ENCODE peak calls at places on chromosome 17, in ten cellular contexts. One of them, this sample, is unnamed.

GRCh38 chr17:27945333-27945616 is 52.1 kb upstream of the LYRM9 start:
- DNase-seq in HCT116: no peak
- DNase-seq in neuronal stem cell: no peak
- DNase-seq in Panc1: no peak
- DNase-seq in pancreas: no peak
- DNase-seq in right atrium auricular region: no peak
- DNase-seq in CD4-positive, alpha-beta memory T cell: no peak
- DNase-seq in CD8-positive, alpha-beta T cell: no peak
- DNase-seq in fibroblast of pulmonary artery: no peak
- DNase-seq in bronchial epithelial cell: no peak
- DNase-seq in this sample: no peak

GRCh38 chr17:27878776-27879562 is 14.2 kb downstream of the LYRM9 start:
- DNase-seq in CD4-positive, alpha-beta memory T cell: peak
- DNase-seq in bronchial epithelial cell: no peak
- DNase-seq in right atrium auricular region: no peak
- DNase-seq in CD8-positive, alpha-beta T cell: no peak
- DNase-seq in neuronal stem cell: no peak
- DNase-seq in Panc1: no peak
- DNase-seq in pancreas: no peak
- DNase-seq in fibroblast of pulmonary artery: peak
- DNase-seq in HCT116: no peak
- DNase-seq in this sample: no peak

GRCh38 chr17:76278268-76278908 is 13.2 kb downstream of the UBALD2 start:
- DNase-seq in Panc1: no peak
- DNase-seq in HCT116: no peak
- DNase-seq in bronchial epithelial cell: no peak
- DNase-seq in pancreas: no peak
- DNase-seq in neuronal stem cell: no peak
- DNase-seq in right atrium auricular region: no peak
- DNase-seq in CD8-positive, alpha-beta T cell: no peak
- DNase-seq in fibroblast of pulmonary artery: no peak
- DNase-seq in CD4-positive, alpha-beta memory T cell: no peak
- DNase-seq in this sample: no peak

GRCh38 chr17:42562845-42563509 is 1.0 kb downstream of the COASY start:
- DNase-seq in fibroblast of pulmonary artery: peak
- DNase-seq in pancreas: no peak
- DNase-seq in bronchial epithelial cell: no peak
- DNase-seq in CD8-positive, alpha-beta T cell: no peak
- DNase-seq in CD4-positive, alpha-beta memory T cell: no peak
- DNase-seq in neuronal stem cell: no peak
- DNase-seq in Panc1: no peak
- DNase-seq in HCT116: no peak
- DNase-seq in right atrium auricular region: no peak
- DNase-seq in this sample: no peak

GRCh38 chr17:79942591-79943353 is 92.9 kb downstream of the TBC1D16 start:
- DNase-seq in HCT116: no peak
- DNase-seq in neuronal stem cell: no peak
- DNase-seq in Panc1: no peak
- DNase-seq in fibroblast of pulmonary artery: no peak
- DNase-seq in CD4-positive, alpha-beta memory T cell: no peak
- DNase-seq in right atrium auricular region: no peak
- DNase-seq in pancreas: peak
- DNase-seq in bronchial epithelial cell: no peak
- DNase-seq in CD8-positive, alpha-beta T cell: no peak
- DNase-seq in this sample: no peak

GRCh38 chr17:32445976-32446375 is 1.7 kb downstream of the PSMD11 start:
- DNase-seq in pancreas: no peak
- DNase-seq in CD4-positive, alpha-beta memory T cell: no peak
- DNase-seq in bronchial epithelial cell: peak
- DNase-seq in HCT116: no peak
- DNase-seq in CD8-positive, alpha-beta T cell: no peak
- DNase-seq in Panc1: no peak
- DNase-seq in neuronal stem cell: no peak
- DNase-seq in right atrium auricular region: no peak
- DNase-seq in fibroblast of pulmonary artery: peak
- DNase-seq in this sample: no peak

GRCh38 chr17:74431568-74432483 is at the start of gene GPRC5C:
- DNase-seq in CD4-positive, alpha-beta memory T cell: peak
- DNase-seq in neuronal stem cell: peak
- DNase-seq in fibroblast of pulmonary artery: peak
- DNase-seq in pancreas: peak
- DNase-seq in bronchial epithelial cell: peak
- DNase-seq in CD8-positive, alpha-beta T cell: peak
- DNase-seq in right atrium auricular region: peak
- DNase-seq in HCT116: peak
- DNase-seq in Panc1: no peak
- DNase-seq in this sample: no peak

GRCh38 chr17:76382305-76382802 is 2.1 kb upstream of the SPHK1 start:
- DNase-seq in neuronal stem cell: peak
- DNase-seq in CD4-positive, alpha-beta memory T cell: no peak
- DNase-seq in pancreas: peak
- DNase-seq in HCT116: no peak
- DNase-seq in Panc1: no peak
- DNase-seq in right atrium auricular region: no peak
- DNase-seq in bronchial epithelial cell: peak
- DNase-seq in CD8-positive, alpha-beta T cell: no peak
- DNase-seq in fibroblast of pulmonary artery: no peak
- DNase-seq in this sample: no peak

DNA sequence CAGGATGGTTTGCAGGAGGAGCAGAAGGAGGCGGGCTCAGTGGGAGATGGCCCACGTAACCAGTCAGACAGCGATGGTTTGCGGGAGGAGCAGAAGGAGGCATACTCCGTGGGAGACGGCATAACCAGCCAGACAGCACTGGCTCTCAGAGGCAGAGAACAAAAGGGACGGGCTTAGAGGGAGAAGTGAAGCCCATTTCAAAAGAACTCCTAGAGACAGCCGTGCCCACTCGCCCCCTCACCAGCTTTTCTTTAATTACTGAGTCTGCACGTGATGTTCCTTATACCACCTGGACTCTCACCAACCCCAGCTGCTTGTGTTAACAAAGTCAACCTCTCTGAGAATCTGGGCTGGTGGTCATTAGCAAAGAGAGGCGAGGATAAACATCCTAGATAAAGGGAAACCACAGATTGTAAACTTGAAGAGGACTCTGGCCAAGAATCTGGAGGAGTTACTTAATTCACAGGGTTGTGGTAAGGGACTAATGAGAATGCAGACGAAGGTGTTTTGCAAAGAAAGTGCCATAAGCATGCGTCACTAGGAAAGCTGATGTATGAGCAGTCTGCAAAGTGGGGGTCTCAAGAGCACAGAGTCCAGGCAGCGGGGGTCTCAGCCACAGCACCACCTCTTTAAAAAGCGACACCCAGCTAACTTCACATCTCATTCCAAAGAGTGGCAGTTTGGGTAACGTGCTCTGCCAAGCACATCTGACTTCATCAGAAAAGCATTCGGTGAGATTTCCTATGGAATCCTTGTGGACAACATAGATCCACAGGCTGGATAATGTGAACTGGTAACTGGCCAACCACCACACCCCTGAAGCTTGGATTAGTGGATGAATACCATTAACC is 51.7 kb downstream of the NXN start:
- DNase-seq in bronchial epithelial cell: peak
- DNase-seq in pancreas: no peak
- DNase-seq in CD4-positive, alpha-beta memory T cell: no peak
- DNase-seq in HCT116: peak
- DNase-seq in CD8-positive, alpha-beta T cell: no peak
- DNase-seq in neuronal stem cell: no peak
- DNase-seq in Panc1: peak
- DNase-seq in right atrium auricular region: no peak
- DNase-seq in fibroblast of pulmonary artery: peak
- DNase-seq in this sample: no peak
- H3K4me3 ChIP-seq in bronchial epithelial cell: no peak
- H3K4me3 ChIP-seq in pancreas: no peak
- H3K4me3 ChIP-seq in CD4-positive, alpha-beta memory T cell: no peak
- H3K4me3 ChIP-seq in HCT116: peak
- H3K4me3 ChIP-seq in CD8-positive, alpha-beta T cell: no peak
- H3K4me3 ChIP-seq in neuronal stem cell: no peak
- H3K4me3 ChIP-seq in Panc1: peak
- H3K4me3 ChIP-seq in right atrium auricular region: no peak
- H3K4me3 ChIP-seq in fibroblast of pulmonary artery: no peak
- H3K4me3 ChIP-seq in this sample: no peak

GRCh38 chr17:81228834-81229665 is 6.3 kb upstream of the CEP131 start:
- DNase-seq in pancreas: no peak
- DNase-seq in CD4-positive, alpha-beta memory T cell: no peak
- DNase-seq in Panc1: no peak
- DNase-seq in right atrium auricular region: no peak
- DNase-seq in CD8-positive, alpha-beta T cell: no peak
- DNase-seq in neuronal stem cell: no peak
- DNase-seq in fibroblast of pulmonary artery: no peak
- DNase-seq in HCT116: no peak
- DNase-seq in bronchial epithelial cell: no peak
- DNase-seq in this sample: no peak

GRCh38 chr17:81229666-81229920 is 6.8 kb upstream of the CEP131 start:
- DNase-seq in HCT116: no peak
- DNase-seq in Panc1: no peak
- DNase-seq in CD4-positive, alpha-beta memory T cell: no peak
- DNase-seq in neuronal stem cell: no peak
- DNase-seq in fibroblast of pulmonary artery: no peak
- DNase-seq in pancreas: no peak
- DNase-seq in CD8-positive, alpha-beta T cell: no peak
- DNase-seq in right atrium auricular region: no peak
- DNase-seq in bronchial epithelial cell: no peak
- DNase-seq in this sample: no peak

GRCh38 chr17:81230043-81230820 is 7.5 kb upstream of the CEP131 start:
- DNase-seq in Panc1: no peak
- DNase-seq in HCT116: no peak
- DNase-seq in fibroblast of pulmonary artery: no peak
- DNase-seq in pancreas: no peak
- DNase-seq in bronchial epithelial cell: no peak
- DNase-seq in CD8-positive, alpha-beta T cell: no peak
- DNase-seq in neuronal stem cell: no peak
- DNase-seq in right atrium auricular region: no peak
- DNase-seq in CD4-positive, alpha-beta memory T cell: no peak
- DNase-seq in this sample: no peak

GRCh38 chr17:81231121-81231645 is 7.7 kb downstream of the TEPSIN start:
- DNase-seq in fibroblast of pulmonary artery: no peak
- DNase-seq in right atrium auricular region: no peak
- DNase-seq in HCT116: no peak
- DNase-seq in CD4-positive, alpha-beta memory T cell: no peak
- DNase-seq in bronchial epithelial cell: no peak
- DNase-seq in neuronal stem cell: no peak
- DNase-seq in Panc1: no peak
- DNase-seq in pancreas: no peak
- DNase-seq in CD8-positive, alpha-beta T cell: no peak
- DNase-seq in this sample: no peak

GRCh38 chr17:81228420-81228819 is 5.7 kb upstream of the CEP131 start:
- DNase-seq in bronchial epithelial cell: no peak
- DNase-seq in right atrium auricular region: no peak
- DNase-seq in HCT116: no peak
- DNase-seq in CD4-positive, alpha-beta memory T cell: no peak
- DNase-seq in Panc1: no peak
- DNase-seq in neuronal stem cell: no peak
- DNase-seq in fibroblast of pulmonary artery: no peak
- DNase-seq in pancreas: no peak
- DNase-seq in CD8-positive, alpha-beta T cell: no peak
- DNase-seq in this sample: no peak
- H3K4me3 ChIP-seq in bronchial epithelial cell: no peak
- H3K4me3 ChIP-seq in right atrium auricular region: no peak
- H3K4me3 ChIP-seq in HCT116: no peak
- H3K4me3 ChIP-seq in CD4-positive, alpha-beta memory T cell: no peak
- H3K4me3 ChIP-seq in Panc1: no peak
- H3K4me3 ChIP-seq in neuronal stem cell: no peak
- H3K4me3 ChIP-seq in fibroblast of pulmonary artery: no peak
- H3K4me3 ChIP-seq in pancreas: no peak
- H3K4me3 ChIP-seq in CD8-positive, alpha-beta T cell: no peak
- H3K4me3 ChIP-seq in this sample: no peak

GRCh38 chr17:73360961-73361761 is 49.4 kb upstream of the CDC42EP4 start:
- DNase-seq in fibroblast of pulmonary artery: no peak
- DNase-seq in pancreas: no peak
- DNase-seq in right atrium auricular region: no peak
- DNase-seq in CD4-positive, alpha-beta memory T cell: no peak
- DNase-seq in Panc1: no peak
- DNase-seq in CD8-positive, alpha-beta T cell: no peak
- DNase-seq in neuronal stem cell: peak
- DNase-seq in HCT116: no peak
- DNase-seq in bronchial epithelial cell: no peak
- DNase-seq in this sample: no peak

GRCh38 chr17:73359255-73359816 is 47.5 kb upstream of the CDC42EP4 start:
- DNase-seq in CD8-positive, alpha-beta T cell: no peak
- DNase-seq in bronchial epithelial cell: no peak
- DNase-seq in fibroblast of pulmonary artery: no peak
- DNase-seq in CD4-positive, alpha-beta memory T cell: no peak
- DNase-seq in neuronal stem cell: no peak
- DNase-seq in right atrium auricular region: no peak
- DNase-seq in pancreas: no peak
- DNase-seq in Panc1: no peak
- DNase-seq in HCT116: no peak
- DNase-seq in this sample: no peak

GRCh38 chr17:73358668-73359067 is 46.9 kb upstream of the CDC42EP4 start:
- DNase-seq in neuronal stem cell: no peak
- DNase-seq in HCT116: no peak
- DNase-seq in CD8-positive, alpha-beta T cell: no peak
- DNase-seq in pancreas: no peak
- DNase-seq in fibroblast of pulmonary artery: no peak
- DNase-seq in bronchial epithelial cell: no peak
- DNase-seq in CD4-positive, alpha-beta memory T cell: no peak
- DNase-seq in Panc1: no peak
- DNase-seq in right atrium auricular region: no peak
- DNase-seq in this sample: no peak

GRCh38 chr17:73357981-73358380 is 46.2 kb upstream of the CDC42EP4 start:
- DNase-seq in CD4-positive, alpha-beta memory T cell: no peak
- DNase-seq in fibroblast of pulmonary artery: no peak
- DNase-seq in CD8-positive, alpha-beta T cell: no peak
- DNase-seq in Panc1: no peak
- DNase-seq in neuronal stem cell: no peak
- DNase-seq in HCT116: no peak
- DNase-seq in bronchial epithelial cell: no peak
- DNase-seq in pancreas: no peak
- DNase-seq in right atrium auricular region: no peak
- DNase-seq in this sample: no peak

DNA sequence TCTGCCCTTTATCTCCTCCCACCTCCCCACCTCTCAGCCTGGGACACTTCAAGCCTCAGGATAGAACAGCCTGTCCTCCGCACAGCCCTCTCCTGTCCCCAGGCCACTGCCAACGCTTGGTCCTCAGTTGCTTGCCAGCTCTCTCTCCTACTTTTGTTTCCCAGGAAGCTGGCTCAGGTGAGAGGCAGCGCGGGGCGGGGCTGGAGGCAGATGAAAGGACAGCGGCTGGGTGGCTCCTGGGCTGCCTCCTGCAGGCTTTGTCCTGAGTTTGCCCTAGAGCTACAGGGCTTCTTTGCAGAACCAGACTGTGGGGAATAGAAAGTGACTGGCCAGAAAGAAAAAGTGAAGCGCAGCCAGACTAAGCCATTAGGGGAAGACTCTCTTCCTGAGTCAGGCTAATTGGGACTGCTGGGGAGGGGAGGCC is 48.2 kb upstream of the CDC42EP4 start:
- DNase-seq in fibroblast of pulmonary artery: no peak
- DNase-seq in bronchial epithelial cell: peak
- DNase-seq in neuronal stem cell: peak
- DNase-seq in pancreas: peak
- DNase-seq in right atrium auricular region: no peak
- DNase-seq in HCT116: peak
- DNase-seq in Panc1: no peak
- DNase-seq in CD8-positive, alpha-beta T cell: no peak
- DNase-seq in CD4-positive, alpha-beta memory T cell: no peak
- DNase-seq in this sample: no peak
- H3K4me3 ChIP-seq in fibroblast of pulmonary artery: no peak
- H3K4me3 ChIP-seq in bronchial epithelial cell: no peak
- H3K4me3 ChIP-seq in neuronal stem cell: no peak
- H3K4me3 ChIP-seq in pancreas: no peak
- H3K4me3 ChIP-seq in right atrium auricular region: no peak
- H3K4me3 ChIP-seq in HCT116: peak
- H3K4me3 ChIP-seq in Panc1: no peak
- H3K4me3 ChIP-seq in CD8-positive, alpha-beta T cell: no peak
- H3K4me3 ChIP-seq in CD4-positive, alpha-beta memory T cell: no peak
- H3K4me3 ChIP-seq in this sample: no peak

GRCh38 chr17:3889613-3890012 is 3.2 kb downstream of the CAMKK1 start:
- DNase-seq in CD4-positive, alpha-beta memory T cell: no peak
- DNase-seq in pancreas: no peak
- DNase-seq in neuronal stem cell: no peak
- DNase-seq in CD8-positive, alpha-beta T cell: no peak
- DNase-seq in fibroblast of pulmonary artery: no peak
- DNase-seq in bronchial epithelial cell: no peak
- DNase-seq in right atrium auricular region: no peak
- DNase-seq in HCT116: no peak
- DNase-seq in Panc1: no peak
- DNase-seq in this sample: no peak

GRCh38 chr17:3890082-3890892 is 2.6 kb downstream of the CAMKK1 start:
- DNase-seq in CD8-positive, alpha-beta T cell: no peak
- DNase-seq in Panc1: no peak
- DNase-seq in bronchial epithelial cell: peak
- DNase-seq in pancreas: no peak
- DNase-seq in CD4-positive, alpha-beta memory T cell: no peak
- DNase-seq in fibroblast of pulmonary artery: peak
- DNase-seq in neuronal stem cell: no peak
- DNase-seq in HCT116: peak
- DNase-seq in right atrium auricular region: peak
- DNase-seq in this sample: no peak

GRCh38 chr17:3892095-3892998 is 506 bp downstream of the CAMKK1 start:
- DNase-seq in bronchial epithelial cell: peak
- DNase-seq in neuronal stem cell: peak
- DNase-seq in HCT116: no peak
- DNase-seq in Panc1: no peak
- DNase-seq in fibroblast of pulmonary artery: peak
- DNase-seq in right atrium auricular region: peak
- DNase-seq in CD4-positive, alpha-beta memory T cell: peak
- DNase-seq in pancreas: peak
- DNase-seq in CD8-positive, alpha-beta T cell: peak
- DNase-seq in this sample: peak

GRCh38 chr17:3891626-3892094 is 1.2 kb downstream of the CAMKK1 start:
- DNase-seq in bronchial epithelial cell: no peak
- DNase-seq in pancreas: no peak
- DNase-seq in right atrium auricular region: no peak
- DNase-seq in neuronal stem cell: no peak
- DNase-seq in CD8-positive, alpha-beta T cell: no peak
- DNase-seq in HCT116: no peak
- DNase-seq in CD4-positive, alpha-beta memory T cell: no peak
- DNase-seq in Panc1: no peak
- DNase-seq in fibroblast of pulmonary artery: no peak
- DNase-seq in this sample: no peak

GRCh38 chr17:3890893-3891219 is 2.0 kb downstream of the CAMKK1 start:
- DNase-seq in Panc1: no peak
- DNase-seq in right atrium auricular region: no peak
- DNase-seq in neuronal stem cell: no peak
- DNase-seq in bronchial epithelial cell: no peak
- DNase-seq in pancreas: no peak
- DNase-seq in CD4-positive, alpha-beta memory T cell: no peak
- DNase-seq in HCT116: no peak
- DNase-seq in fibroblast of pulmonary artery: no peak
- DNase-seq in CD8-positive, alpha-beta T cell: no peak
- DNase-seq in this sample: no peak
- H3K4me3 ChIP-seq in Panc1: peak
- H3K4me3 ChIP-seq in right atrium auricular region: no peak
- H3K4me3 ChIP-seq in neuronal stem cell: no peak
- H3K4me3 ChIP-seq in bronchial epithelial cell: no peak
- H3K4me3 ChIP-seq in pancreas: no peak
- H3K4me3 ChIP-seq in CD4-positive, alpha-beta memory T cell: no peak
- H3K4me3 ChIP-seq in HCT116: no peak
- H3K4me3 ChIP-seq in fibroblast of pulmonary artery: no peak
- H3K4me3 ChIP-seq in CD8-positive, alpha-beta T cell: no peak
- H3K4me3 ChIP-seq in this sample: no peak

This sample was measured in CD4-positive, CD25-positive, alpha-beta regulatory T cell.